ENCODE peak calls at places on chromosomes 5 and 9, in ten cellular contexts. O is body of pancreas, T is heart left ventricle, V is IMR-90, X is right lobe of liver, G is HCT116, K is HepG2, I is gastrocnemius medialis, J is upper lobe of left lung, U is GM12878. P is an unnamed sample.
A peak's percentile ranks its signal among the peaks of the same experiment; 100 is the strongest.

GRCh38 chr5:146233441-146233840 is 30.0 kb downstream of the RBM27 start:
- ATAC-seq in I (no peak), U (no peak), V (no peak), O (peak; percentile 65), T (peak; percentile 94), J (no peak), K (no peak), G (no peak), X (no peak), P (no peak)

GRCh38 chr5:145834917-145835838 is at the start of gene PRELID2:
- ATAC-seq in I (peak; percentile 92), O (peak; percentile 92), V (peak; percentile 91), T (peak; percentile 88), G (peak; percentile 90), U (peak; percentile 84), K (peak; percentile 98), J (peak; percentile 97), X (peak; percentile 98), P (peak; percentile 93)

GRCh38 chr9:90141723-90142122 is 500.9 kb downstream of the DIRAS2 start:
- ATAC-seq in X (no peak), G (peak; percentile 42), T (no peak), V (peak; percentile 64), U (peak; percentile 49), I (no peak), J (peak; percentile 56), O (no peak), K (no peak), P (no peak)

GRCh38 chr9:34252670-34253459 is 74.0 kb downstream of the UBAP1 start:
- ATAC-seq in J (peak; percentile 58), X (peak; percentile 74), U (peak; percentile 94), G (peak; percentile 82), V (peak; percentile 71), O (peak; percentile 72), K (peak; percentile 72), T (peak; percentile 28), I (peak; percentile 15), P (peak; percentile 44)

GRCh38 chr9:89687216-89687615 is 82.4 kb downstream of the GADD45G start:
- ATAC-seq in G (no peak), T (no peak), U (no peak), I (no peak), K (no peak), O (no peak), V (no peak), X (no peak), J (no peak), P (no peak)

GRCh38 chr9:92952861-92953620 is 5.7 kb downstream of the FGD3 start:
- ATAC-seq in U (no peak), O (no peak), X (no peak), K (no peak), I (no peak), V (no peak), J (no peak), T (no peak), G (no peak), P (no peak)

GRCh38 chr5:128100860-128101557 is 17.4 kb downstream of the SLC12A2 start:
- ATAC-seq in X (no peak), J (no peak), I (peak; percentile 52), K (no peak), T (peak; percentile 80), G (no peak), U (no peak), O (no peak), V (no peak), P (no peak)

GRCh38 chr5:33074548-33074947 is 363.4 kb downstream of the NPR3 start:
- ATAC-seq in K (no peak), O (no peak), G (no peak), T (no peak), V (peak; percentile 47), I (no peak), X (no peak), U (no peak), J (no peak), P (no peak)

GRCh38 chr5:151094054-151094858 is 13.4 kb upstream of the TNIP1 start:
- ATAC-seq in O (no peak), I (no peak), J (peak; percentile 17), U (peak; percentile 77), T (no peak), X (peak; percentile 7), G (no peak), V (no peak), K (peak; percentile 36), P (peak; percentile 2)

GRCh38 chr5:151097081-151097480 is 16.2 kb upstream of the TNIP1 start:
- ATAC-seq in G (no peak), T (no peak), J (no peak), X (no peak), K (no peak), O (no peak), U (no peak), V (no peak), I (no peak), P (no peak)

GRCh38 chr5:151094861-151095260 is 14.0 kb upstream of the TNIP1 start:
- ATAC-seq in J (no peak), G (no peak), X (peak; percentile 5), I (no peak), K (peak; percentile 11), T (no peak), U (peak; percentile 8), V (peak; percentile 3), O (peak; percentile 13), P (peak; percentile 48)

GRCh38 chr5:151096001-151096373 is 15.2 kb upstream of the TNIP1 start:
- ATAC-seq in V (no peak), K (peak; percentile 57), T (peak; percentile 24), U (no peak), X (peak; percentile 67), J (no peak), O (peak; percentile 10), I (no peak), G (no peak), P (no peak)

DNA sequence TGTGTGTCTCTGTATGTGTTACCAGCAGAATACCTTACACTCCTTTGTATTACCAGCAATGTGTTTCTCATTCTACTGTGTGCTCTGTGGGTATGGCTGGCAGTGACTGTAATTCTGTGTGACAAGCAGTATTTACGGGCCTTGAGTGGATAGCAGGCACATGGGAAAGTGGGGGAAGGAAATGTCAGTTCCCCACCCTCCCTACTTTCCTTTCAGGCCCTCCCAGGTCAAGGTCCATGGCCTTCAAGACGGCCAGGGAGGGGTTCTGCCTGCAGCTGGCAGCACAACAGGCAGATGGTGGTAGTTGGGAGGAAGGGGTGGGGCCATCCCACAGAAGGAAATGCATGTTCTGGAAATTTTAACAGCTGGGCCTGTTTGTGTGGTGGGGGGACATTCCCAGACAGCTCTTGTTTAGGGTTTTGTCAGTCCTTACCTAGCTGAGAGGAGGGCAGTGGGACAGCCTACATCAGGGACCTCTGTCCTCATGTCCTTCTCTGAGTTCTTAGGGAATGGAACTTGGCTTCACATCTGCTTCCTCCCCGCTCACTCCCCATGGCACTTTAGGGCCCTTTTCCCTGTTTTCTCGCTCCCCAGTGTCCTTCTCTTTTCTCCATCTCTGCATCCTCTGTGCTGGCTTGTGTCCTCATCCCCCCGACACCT is 14.6 kb upstream of the TNIP1 start:
- ATAC-seq in O (peak; percentile 80), G (no peak), X (peak; percentile 26), T (peak; percentile 55), J (peak; percentile 27), K (peak; percentile 11), I (no peak), V (peak; percentile 15), U (peak; percentile 16), P (peak; percentile 7)
- TF ChIP-seq POLR2A in O (no peak), G (no peak), X (no peak), T (no peak), J (no peak), K (peak; percentile 24), I (no peak), V (no peak), U (no peak), P (no peak)

GRCh38 chr9:119400607-119401006 is 31.4 kb upstream of the BRINP1 start:
- ATAC-seq in T (no peak), O (no peak), K (no peak), I (no peak), U (no peak), G (no peak), J (no peak), V (no peak), X (no peak), P (no peak)

GRCh38 chr9:119398350-119398749 is 29.1 kb upstream of the BRINP1 start:
- ATAC-seq in X (no peak), G (no peak), U (no peak), J (no peak), O (no peak), I (no peak), V (no peak), T (no peak), K (no peak), P (no peak)
- H3K36me3 ChIP-seq in X (no peaks in the 10 kb centered on the region), G (no peaks in the 10 kb centered on the region), U (no peaks in the 10 kb centered on the region), J (no peaks in the 10 kb centered on the region), O (no peaks in the 10 kb centered on the region), I (no peaks in the 10 kb centered on the region), V (no peaks in the 10 kb centered on the region), T (no peaks in the 10 kb centered on the region), K (no peaks in the 10 kb centered on the region), P (no peaks in the 10 kb centered on the region)

DNA sequence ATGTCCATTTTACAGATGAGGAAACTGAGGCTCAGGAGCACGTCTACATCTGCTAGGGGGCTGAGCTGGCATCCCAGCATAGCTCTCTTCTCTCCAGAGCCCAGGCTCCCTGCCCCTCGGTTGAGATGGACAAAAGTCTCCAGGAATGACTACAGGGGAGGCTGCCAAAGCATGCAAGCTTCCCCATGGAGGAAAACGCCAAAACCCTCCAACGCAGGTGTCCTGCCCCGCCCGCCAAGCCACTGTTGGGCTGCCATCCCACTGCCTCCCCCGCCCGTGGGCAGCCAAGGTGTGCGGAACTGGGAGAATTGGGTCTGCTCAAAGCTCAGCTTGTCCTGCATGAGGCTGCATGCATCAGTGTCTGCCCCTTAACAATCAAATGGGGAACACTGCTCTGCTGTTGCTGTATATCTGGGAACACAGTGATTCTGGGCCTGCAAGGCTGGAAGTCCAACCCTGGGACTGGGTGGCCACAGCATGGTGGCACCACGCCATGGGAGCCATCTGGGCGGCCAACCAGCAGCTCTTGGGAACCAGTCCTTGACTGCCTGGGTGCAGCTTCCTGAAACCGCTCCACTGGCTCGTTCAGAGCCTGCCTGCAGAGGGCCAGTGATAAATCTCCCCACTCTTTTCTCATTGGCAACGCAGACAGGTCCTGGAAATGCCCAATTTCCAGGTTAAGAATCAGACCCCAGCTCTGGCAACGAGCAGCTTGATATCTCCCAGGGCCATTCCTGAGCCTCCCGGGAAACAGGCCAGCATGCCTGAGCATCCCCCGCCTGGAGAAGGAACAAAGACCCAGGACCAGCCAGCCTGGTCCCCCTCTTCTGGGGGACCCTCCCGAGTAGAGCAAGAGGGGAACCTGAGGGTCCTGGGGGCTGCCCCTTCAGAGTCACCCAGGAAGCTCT is 3.5 kb downstream of the RALGDS start:
- ATAC-seq in X (no peak), G (no peak), J (no peak), K (no peak), U (no peak), V (no peak), O (peak; percentile 27), T (no peak), I (peak; percentile 10), P (no peak)
- H3K4me1 ChIP-seq in X (peaks cover 30% of the 10 kb centered on the region), G (peaks cover 8% of the 10 kb centered on the region), J (peaks cover 91% of the 10 kb centered on the region), K (peaks cover 50% of the 10 kb centered on the region), U (peaks cover 72% of the 10 kb centered on the region), V (peaks cover 37% of the 10 kb centered on the region), O (peaks cover 81% of the 10 kb centered on the region), T (peaks cover 97% of the 10 kb centered on the region), I (peaks cover 94% of the 10 kb centered on the region), P (peaks cover 78% of the 10 kb centered on the region)

DNA sequence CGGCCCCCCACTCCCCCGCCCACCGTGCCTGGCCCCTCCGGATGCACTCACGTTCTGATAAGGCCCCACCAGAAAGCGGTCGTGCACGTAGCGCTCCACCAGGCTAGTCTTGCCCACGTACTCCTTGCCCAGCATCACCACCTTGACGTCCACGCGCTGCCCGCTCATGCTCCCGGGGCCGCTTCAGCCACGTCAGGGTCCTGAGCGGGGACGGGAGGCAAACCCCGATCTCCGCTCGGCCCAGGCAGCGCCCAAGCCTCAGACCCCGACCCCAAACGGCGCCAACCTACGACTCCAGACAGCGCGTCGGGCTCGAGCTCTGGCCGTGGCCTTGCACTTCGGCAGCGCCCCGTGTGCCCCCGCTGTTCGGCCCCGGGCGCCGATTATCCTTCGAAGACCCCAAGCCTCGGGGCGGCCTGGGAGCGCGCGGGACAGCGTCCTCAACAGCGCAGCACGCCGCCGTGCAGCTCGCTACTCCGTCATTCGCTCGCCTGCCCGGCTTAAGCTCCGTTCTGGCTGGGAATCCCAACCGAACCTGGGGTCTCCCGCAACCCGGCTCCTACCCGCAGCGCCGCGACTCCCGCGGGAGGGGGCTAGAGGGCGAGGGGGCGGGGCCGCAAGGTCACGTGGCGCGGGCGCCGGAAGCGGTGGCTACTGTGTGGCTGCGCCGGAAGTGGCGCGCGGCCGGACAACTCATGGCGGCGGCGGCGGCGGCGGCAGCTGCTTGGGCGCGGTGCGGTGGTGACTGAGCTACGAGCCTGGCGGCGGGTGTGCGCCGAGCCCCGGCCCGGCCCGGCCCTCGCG is at the start of the genes PRELID1 and RAB24:
- ATAC-seq in V (peak; percentile 72), X (peak; percentile 78), O (peak; percentile 72), J (peak; percentile 93), U (peak; percentile 71), T (peak; percentile 49), K (peak; percentile 73), G (peak; percentile 58), I (peak; percentile 80), P (peak; percentile 90)
- TF ChIP-seq POLR2A in V (peak; percentile 66), X (peak; percentile 75), O (peak; percentile 87), J (no peak), U (peak; percentile 54), T (no peak), K (peak; percentile 55), G (peak; percentile 69), I (peak; percentile 89), P (peak; percentile 69)